ENCODE peak calls at places on chromosome X, in eight cellular contexts. One of them, this sample, is unnamed.

GRCh38 chrX:131677655-131678628 is 134.1 kb downstream of the OR13H1 start:
- DNase-seq in stimulated activated naive CD8-positive, alpha-beta T cell treated with anti-CD3 and anti-CD28 coated beads, Interleukin-15, Interleukin-2, amounts not matched to agents 100 U/mL and 50 U/mL, for 24 hours: peak
- DNase-seq in RPMI7951: peak
- DNase-seq in ELR: peak
- DNase-seq in HS-5: peak
- DNase-seq in OCI-LY7: peak
- DNase-seq in AG04449: no peak
- DNase-seq in HCT116: peak
- DNase-seq in this sample: peak

GRCh38 chrX:136780738-136781137 is at the start of gene ARHGEF6:
- DNase-seq in stimulated activated naive CD8-positive, alpha-beta T cell treated with anti-CD3 and anti-CD28 coated beads, Interleukin-15, Interleukin-2, amounts not matched to agents 100 U/mL and 50 U/mL, for 24 hours: peak
- DNase-seq in RPMI7951: no peak
- DNase-seq in ELR: peak
- DNase-seq in HS-5: no peak
- DNase-seq in OCI-LY7: peak
- DNase-seq in AG04449: no peak
- DNase-seq in HCT116: no peak
- DNase-seq in this sample: no peak

GRCh38 chrX:39688576-39689373 is 409.0 kb downstream of the BCOR start:
- DNase-seq in stimulated activated naive CD8-positive, alpha-beta T cell treated with anti-CD3 and anti-CD28 coated beads, Interleukin-15, Interleukin-2, amounts not matched to agents 100 U/mL and 50 U/mL, for 24 hours: peak
- DNase-seq in RPMI7951: peak
- DNase-seq in ELR: peak
- DNase-seq in HS-5: no peak
- DNase-seq in OCI-LY7: no peak
- DNase-seq in AG04449: no peak
- DNase-seq in HCT116: no peak
- DNase-seq in this sample: peak

GRCh38 chrX:75547137-75547536 is 24.3 kb upstream of the ZDHHC15 start:
- DNase-seq in stimulated activated naive CD8-positive, alpha-beta T cell treated with anti-CD3 and anti-CD28 coated beads, Interleukin-15, Interleukin-2, amounts not matched to agents 100 U/mL and 50 U/mL, for 24 hours: no peak
- DNase-seq in RPMI7951: peak
- DNase-seq in ELR: no peak
- DNase-seq in HS-5: no peak
- DNase-seq in OCI-LY7: no peak
- DNase-seq in AG04449: no peak
- DNase-seq in HCT116: no peak
- DNase-seq in this sample: no peak

GRCh38 chrX:149469406-149469805 is 35.7 kb downstream of the IDS start:
- DNase-seq in stimulated activated naive CD8-positive, alpha-beta T cell treated with anti-CD3 and anti-CD28 coated beads, Interleukin-15, Interleukin-2, amounts not matched to agents 100 U/mL and 50 U/mL, for 24 hours: no peak
- DNase-seq in RPMI7951: no peak
- DNase-seq in ELR: no peak
- DNase-seq in HS-5: no peak
- DNase-seq in OCI-LY7: no peak
- DNase-seq in AG04449: no peak
- DNase-seq in HCT116: no peak
- DNase-seq in this sample: no peak

GRCh38 chrX:35351212-35351611 is 408.6 kb downstream of the FAM47B start:
- DNase-seq in stimulated activated naive CD8-positive, alpha-beta T cell treated with anti-CD3 and anti-CD28 coated beads, Interleukin-15, Interleukin-2, amounts not matched to agents 100 U/mL and 50 U/mL, for 24 hours: no peak
- DNase-seq in RPMI7951: no peak
- DNase-seq in ELR: no peak
- DNase-seq in HS-5: no peak
- DNase-seq in OCI-LY7: no peak
- DNase-seq in AG04449: no peak
- DNase-seq in HCT116: no peak
- DNase-seq in this sample: no peak

GRCh38 chrX:13216139-13216538 is 103.7 kb downstream of the ATXN3L start:
- DNase-seq in stimulated activated naive CD8-positive, alpha-beta T cell treated with anti-CD3 and anti-CD28 coated beads, Interleukin-15, Interleukin-2, amounts not matched to agents 100 U/mL and 50 U/mL, for 24 hours: no peak
- DNase-seq in RPMI7951: peak
- DNase-seq in ELR: no peak
- DNase-seq in HS-5: no peak
- DNase-seq in OCI-LY7: no peak
- DNase-seq in AG04449: no peak
- DNase-seq in HCT116: no peak
- DNase-seq in this sample: no peak

GRCh38 chrX:23901065-23901464 is 6.7 kb downstream of the APOO start:
- DNase-seq in stimulated activated naive CD8-positive, alpha-beta T cell treated with anti-CD3 and anti-CD28 coated beads, Interleukin-15, Interleukin-2, amounts not matched to agents 100 U/mL and 50 U/mL, for 24 hours: no peak
- DNase-seq in RPMI7951: peak
- DNase-seq in ELR: peak
- DNase-seq in HS-5: peak
- DNase-seq in OCI-LY7: no peak
- DNase-seq in AG04449: no peak
- DNase-seq in HCT116: peak
- DNase-seq in this sample: peak

GRCh38 chrX:148874621-148875020 is 374.2 kb downstream of the AFF2 start:
- DNase-seq in stimulated activated naive CD8-positive, alpha-beta T cell treated with anti-CD3 and anti-CD28 coated beads, Interleukin-15, Interleukin-2, amounts not matched to agents 100 U/mL and 50 U/mL, for 24 hours: no peak
- DNase-seq in RPMI7951: peak
- DNase-seq in ELR: peak
- DNase-seq in HS-5: no peak
- DNase-seq in OCI-LY7: no peak
- DNase-seq in AG04449: no peak
- DNase-seq in HCT116: no peak
- DNase-seq in this sample: no peak

GRCh38 chrX:32572644-32573043 is 638.7 kb downstream of the DMD start:
- DNase-seq in stimulated activated naive CD8-positive, alpha-beta T cell treated with anti-CD3 and anti-CD28 coated beads, Interleukin-15, Interleukin-2, amounts not matched to agents 100 U/mL and 50 U/mL, for 24 hours: no peak
- DNase-seq in RPMI7951: no peak
- DNase-seq in ELR: no peak
- DNase-seq in HS-5: no peak
- DNase-seq in OCI-LY7: no peak
- DNase-seq in AG04449: no peak
- DNase-seq in HCT116: no peak
- DNase-seq in this sample: no peak

GRCh38 chrX:51876441-51876840 is 17.0 kb upstream of the MAGED1 start:
- DNase-seq in stimulated activated naive CD8-positive, alpha-beta T cell treated with anti-CD3 and anti-CD28 coated beads, Interleukin-15, Interleukin-2, amounts not matched to agents 100 U/mL and 50 U/mL, for 24 hours: no peak
- DNase-seq in RPMI7951: peak
- DNase-seq in ELR: no peak
- DNase-seq in HS-5: no peak
- DNase-seq in OCI-LY7: no peak
- DNase-seq in AG04449: peak
- DNase-seq in HCT116: no peak
- DNase-seq in this sample: no peak

GRCh38 chrX:65610040-65610439 is 57.4 kb upstream of the MSN start:
- DNase-seq in stimulated activated naive CD8-positive, alpha-beta T cell treated with anti-CD3 and anti-CD28 coated beads, Interleukin-15, Interleukin-2, amounts not matched to agents 100 U/mL and 50 U/mL, for 24 hours: no peak
- DNase-seq in RPMI7951: no peak
- DNase-seq in ELR: no peak
- DNase-seq in HS-5: no peak
- DNase-seq in OCI-LY7: no peak
- DNase-seq in AG04449: no peak
- DNase-seq in HCT116: no peak
- DNase-seq in this sample: no peak

GRCh38 chrX:23331701-23332100 is 2.9 kb upstream of the PTCHD1 start:
- DNase-seq in stimulated activated naive CD8-positive, alpha-beta T cell treated with anti-CD3 and anti-CD28 coated beads, Interleukin-15, Interleukin-2, amounts not matched to agents 100 U/mL and 50 U/mL, for 24 hours: no peak
- DNase-seq in RPMI7951: no peak
- DNase-seq in ELR: no peak
- DNase-seq in HS-5: no peak
- DNase-seq in OCI-LY7: no peak
- DNase-seq in AG04449: no peak
- DNase-seq in HCT116: no peak
- DNase-seq in this sample: no peak

GRCh38 chrX:65687367-65687766 is 19.9 kb downstream of the MSN start:
- DNase-seq in stimulated activated naive CD8-positive, alpha-beta T cell treated with anti-CD3 and anti-CD28 coated beads, Interleukin-15, Interleukin-2, amounts not matched to agents 100 U/mL and 50 U/mL, for 24 hours: no peak
- DNase-seq in RPMI7951: no peak
- DNase-seq in ELR: no peak
- DNase-seq in HS-5: no peak
- DNase-seq in OCI-LY7: no peak
- DNase-seq in AG04449: no peak
- DNase-seq in HCT116: no peak
- DNase-seq in this sample: no peak

GRCh38 chrX:45667666-45668065 is 467.0 kb upstream of the DIPK2B start:
- DNase-seq in stimulated activated naive CD8-positive, alpha-beta T cell treated with anti-CD3 and anti-CD28 coated beads, Interleukin-15, Interleukin-2, amounts not matched to agents 100 U/mL and 50 U/mL, for 24 hours: no peak
- DNase-seq in RPMI7951: peak
- DNase-seq in ELR: peak
- DNase-seq in HS-5: no peak
- DNase-seq in OCI-LY7: no peak
- DNase-seq in AG04449: no peak
- DNase-seq in HCT116: peak
- DNase-seq in this sample: no peak

GRCh38 chrX:1323315-1323714 is 13.3 kb upstream of the IL3RA start:
- DNase-seq in stimulated activated naive CD8-positive, alpha-beta T cell treated with anti-CD3 and anti-CD28 coated beads, Interleukin-15, Interleukin-2, amounts not matched to agents 100 U/mL and 50 U/mL, for 24 hours: peak
- DNase-seq in RPMI7951: peak
- DNase-seq in ELR: peak
- DNase-seq in HS-5: no peak
- DNase-seq in OCI-LY7: peak
- DNase-seq in AG04449: no peak
- DNase-seq in HCT116: peak
- DNase-seq in this sample: peak

GRCh38 chrX:56069299-56069941 is 162.7 kb upstream of the KLF8 start:
- DNase-seq in stimulated activated naive CD8-positive, alpha-beta T cell treated with anti-CD3 and anti-CD28 coated beads, Interleukin-15, Interleukin-2, amounts not matched to agents 100 U/mL and 50 U/mL, for 24 hours: no peak
- DNase-seq in RPMI7951: no peak
- DNase-seq in ELR: no peak
- DNase-seq in HS-5: no peak
- DNase-seq in OCI-LY7: no peak
- DNase-seq in AG04449: no peak
- DNase-seq in HCT116: no peak
- DNase-seq in this sample: no peak

GRCh38 chrX:37686979-37687378 is 1.4 kb downstream of the XK start:
- DNase-seq in stimulated activated naive CD8-positive, alpha-beta T cell treated with anti-CD3 and anti-CD28 coated beads, Interleukin-15, Interleukin-2, amounts not matched to agents 100 U/mL and 50 U/mL, for 24 hours: no peak
- DNase-seq in RPMI7951: no peak
- DNase-seq in ELR: no peak
- DNase-seq in HS-5: no peak
- DNase-seq in OCI-LY7: no peak
- DNase-seq in AG04449: no peak
- DNase-seq in HCT116: no peak
- DNase-seq in this sample: no peak

GRCh38 chrX:66914082-66914481 is 275.2 kb upstream of the EDA2R start:
- DNase-seq in stimulated activated naive CD8-positive, alpha-beta T cell treated with anti-CD3 and anti-CD28 coated beads, Interleukin-15, Interleukin-2, amounts not matched to agents 100 U/mL and 50 U/mL, for 24 hours: no peak
- DNase-seq in RPMI7951: no peak
- DNase-seq in ELR: peak
- DNase-seq in HS-5: no peak
- DNase-seq in OCI-LY7: no peak
- DNase-seq in AG04449: no peak
- DNase-seq in HCT116: no peak
- DNase-seq in this sample: no peak

GRCh38 chrX:13092455-13092941 is 48.1 kb upstream of the FAM9C start:
- DNase-seq in stimulated activated naive CD8-positive, alpha-beta T cell treated with anti-CD3 and anti-CD28 coated beads, Interleukin-15, Interleukin-2, amounts not matched to agents 100 U/mL and 50 U/mL, for 24 hours: peak
- DNase-seq in RPMI7951: no peak
- DNase-seq in ELR: no peak
- DNase-seq in HS-5: no peak
- DNase-seq in OCI-LY7: no peak
- DNase-seq in AG04449: no peak
- DNase-seq in HCT116: no peak
- DNase-seq in this sample: peak

GRCh38 chrX:104370089-104370488 is 115.4 kb upstream of the ESX1 start:
- DNase-seq in stimulated activated naive CD8-positive, alpha-beta T cell treated with anti-CD3 and anti-CD28 coated beads, Interleukin-15, Interleukin-2, amounts not matched to agents 100 U/mL and 50 U/mL, for 24 hours: no peak
- DNase-seq in RPMI7951: peak
- DNase-seq in ELR: peak
- DNase-seq in HS-5: no peak
- DNase-seq in OCI-LY7: no peak
- DNase-seq in AG04449: no peak
- DNase-seq in HCT116: peak
- DNase-seq in this sample: no peak

GRCh38 chrX:9997524-9997923 is 30.4 kb downstream of the CLDN34 start:
- DNase-seq in stimulated activated naive CD8-positive, alpha-beta T cell treated with anti-CD3 and anti-CD28 coated beads, Interleukin-15, Interleukin-2, amounts not matched to agents 100 U/mL and 50 U/mL, for 24 hours: peak
- DNase-seq in RPMI7951: no peak
- DNase-seq in ELR: no peak
- DNase-seq in HS-5: no peak
- DNase-seq in OCI-LY7: no peak
- DNase-seq in AG04449: no peak
- DNase-seq in HCT116: no peak
- DNase-seq in this sample: no peak

GRCh38 chrX:82748901-82749505 is 759.1 kb upstream of the POU3F4 start:
- DNase-seq in stimulated activated naive CD8-positive, alpha-beta T cell treated with anti-CD3 and anti-CD28 coated beads, Interleukin-15, Interleukin-2, amounts not matched to agents 100 U/mL and 50 U/mL, for 24 hours: no peak
- DNase-seq in RPMI7951: peak
- DNase-seq in ELR: no peak
- DNase-seq in HS-5: no peak
- DNase-seq in OCI-LY7: no peak
- DNase-seq in AG04449: no peak
- DNase-seq in HCT116: no peak
- DNase-seq in this sample: peak

GRCh38 chrX:55907968-55908607 is 190.5 kb downstream of the RRAGB start:
- DNase-seq in stimulated activated naive CD8-positive, alpha-beta T cell treated with anti-CD3 and anti-CD28 coated beads, Interleukin-15, Interleukin-2, amounts not matched to agents 100 U/mL and 50 U/mL, for 24 hours: peak
- DNase-seq in RPMI7951: peak
- DNase-seq in ELR: peak
- DNase-seq in HS-5: no peak
- DNase-seq in OCI-LY7: no peak
- DNase-seq in AG04449: no peak
- DNase-seq in HCT116: peak
- DNase-seq in this sample: peak

GRCh38 chrX:124257924-124258706 is 74.3 kb upstream of the TEX13D start:
- DNase-seq in stimulated activated naive CD8-positive, alpha-beta T cell treated with anti-CD3 and anti-CD28 coated beads, Interleukin-15, Interleukin-2, amounts not matched to agents 100 U/mL and 50 U/mL, for 24 hours: no peak
- DNase-seq in RPMI7951: no peak
- DNase-seq in ELR: no peak
- DNase-seq in HS-5: no peak
- DNase-seq in OCI-LY7: no peak
- DNase-seq in AG04449: no peak
- DNase-seq in HCT116: no peak
- DNase-seq in this sample: no peak

GRCh38 chrX:71056857-71057256 is 11.3 kb downstream of the SNX12 start:
- DNase-seq in stimulated activated naive CD8-positive, alpha-beta T cell treated with anti-CD3 and anti-CD28 coated beads, Interleukin-15, Interleukin-2, amounts not matched to agents 100 U/mL and 50 U/mL, for 24 hours: no peak
- DNase-seq in RPMI7951: no peak
- DNase-seq in ELR: peak
- DNase-seq in HS-5: no peak
- DNase-seq in OCI-LY7: no peak
- DNase-seq in AG04449: no peak
- DNase-seq in HCT116: no peak
- DNase-seq in this sample: no peak

GRCh38 chrX:40719731-40720130 is 15.6 kb downstream of the MED14 start:
- DNase-seq in stimulated activated naive CD8-positive, alpha-beta T cell treated with anti-CD3 and anti-CD28 coated beads, Interleukin-15, Interleukin-2, amounts not matched to agents 100 U/mL and 50 U/mL, for 24 hours: no peak
- DNase-seq in RPMI7951: no peak
- DNase-seq in ELR: peak
- DNase-seq in HS-5: no peak
- DNase-seq in OCI-LY7: no peak
- DNase-seq in AG04449: no peak
- DNase-seq in HCT116: no peak
- DNase-seq in this sample: no peak

GRCh38 chrX:85955510-85955909 is 91.8 kb downstream of the CHM start:
- DNase-seq in stimulated activated naive CD8-positive, alpha-beta T cell treated with anti-CD3 and anti-CD28 coated beads, Interleukin-15, Interleukin-2, amounts not matched to agents 100 U/mL and 50 U/mL, for 24 hours: no peak
- DNase-seq in RPMI7951: no peak
- DNase-seq in ELR: no peak
- DNase-seq in HS-5: no peak
- DNase-seq in OCI-LY7: no peak
- DNase-seq in AG04449: no peak
- DNase-seq in HCT116: no peak
- DNase-seq in this sample: no peak

GRCh38 chrX:70454441-70455365 is 10.1 kb downstream of the DLG3 start:
- DNase-seq in stimulated activated naive CD8-positive, alpha-beta T cell treated with anti-CD3 and anti-CD28 coated beads, Interleukin-15, Interleukin-2, amounts not matched to agents 100 U/mL and 50 U/mL, for 24 hours: peak
- DNase-seq in RPMI7951: peak
- DNase-seq in ELR: peak
- DNase-seq in HS-5: no peak
- DNase-seq in OCI-LY7: peak
- DNase-seq in AG04449: no peak
- DNase-seq in HCT116: peak
- DNase-seq in this sample: peak

GRCh38 chrX:47321978-47322377 is 48.4 kb upstream of the ZNF157 start:
- DNase-seq in stimulated activated naive CD8-positive, alpha-beta T cell treated with anti-CD3 and anti-CD28 coated beads, Interleukin-15, Interleukin-2, amounts not matched to agents 100 U/mL and 50 U/mL, for 24 hours: no peak
- DNase-seq in RPMI7951: no peak
- DNase-seq in ELR: no peak
- DNase-seq in HS-5: no peak
- DNase-seq in OCI-LY7: no peak
- DNase-seq in AG04449: no peak
- DNase-seq in HCT116: no peak
- DNase-seq in this sample: no peak

GRCh38 chrX:40248822-40249221 is 151.1 kb upstream of the BCOR start:
- DNase-seq in stimulated activated naive CD8-positive, alpha-beta T cell treated with anti-CD3 and anti-CD28 coated beads, Interleukin-15, Interleukin-2, amounts not matched to agents 100 U/mL and 50 U/mL, for 24 hours: no peak
- DNase-seq in RPMI7951: no peak
- DNase-seq in ELR: no peak
- DNase-seq in HS-5: no peak
- DNase-seq in OCI-LY7: no peak
- DNase-seq in AG04449: no peak
- DNase-seq in HCT116: no peak
- DNase-seq in this sample: peak

GRCh38 chrX:131812847-131813825 is 210.0 kb upstream of the STK26 start:
- DNase-seq in stimulated activated naive CD8-positive, alpha-beta T cell treated with anti-CD3 and anti-CD28 coated beads, Interleukin-15, Interleukin-2, amounts not matched to agents 100 U/mL and 50 U/mL, for 24 hours: peak
- DNase-seq in RPMI7951: no peak
- DNase-seq in ELR: peak
- DNase-seq in HS-5: no peak
- DNase-seq in OCI-LY7: no peak
- DNase-seq in AG04449: no peak
- DNase-seq in HCT116: no peak
- DNase-seq in this sample: peak

GRCh38 chrX:11381464-11381863 is 88.3 kb downstream of the AMELX start:
- DNase-seq in stimulated activated naive CD8-positive, alpha-beta T cell treated with anti-CD3 and anti-CD28 coated beads, Interleukin-15, Interleukin-2, amounts not matched to agents 100 U/mL and 50 U/mL, for 24 hours: no peak
- DNase-seq in RPMI7951: peak
- DNase-seq in ELR: peak
- DNase-seq in HS-5: peak
- DNase-seq in OCI-LY7: peak
- DNase-seq in AG04449: peak
- DNase-seq in HCT116: peak
- DNase-seq in this sample: peak

GRCh38 chrX:10121787-10122186 is 35.0 kb upstream of the CLCN4 start:
- DNase-seq in stimulated activated naive CD8-positive, alpha-beta T cell treated with anti-CD3 and anti-CD28 coated beads, Interleukin-15, Interleukin-2, amounts not matched to agents 100 U/mL and 50 U/mL, for 24 hours: no peak
- DNase-seq in RPMI7951: no peak
- DNase-seq in ELR: no peak
- DNase-seq in HS-5: no peak
- DNase-seq in OCI-LY7: peak
- DNase-seq in AG04449: no peak
- DNase-seq in HCT116: no peak
- DNase-seq in this sample: peak